ENCODE peak calls at places on chromosomes 11 and 22, in four cellular contexts. K, S, R and P are unnamed samples.

GRCh38 chr11:68667511-68668253 is 16.7 kb upstream of the GAL start:
- DNase-seq in R (no peak), S (no peak), K (no peak), P (no peak)

GRCh38 chr22:49553518-49554295 is 274.0 kb downstream of the BRD1 start:
- DNase-seq in R (no peak), S (no peak), K (no peak), P (no peak)

GRCh38 chr11:119591836-119592310 is 137.1 kb downstream of the NECTIN1 start:
- DNase-seq in K (no peak), R (peak; percentile 33), S (no peak), P (no peak)

GRCh38 chr11:56521955-56522354 is 21.1 kb downstream of the OR5M11 start:
- DNase-seq in K (no peak), R (no peak), S (peak; percentile 10), P (no peak)

GRCh38 chr11:68010058-68011041 is at the start of gene ALDH3B1:
- DNase-seq in S (peak; percentile 94), R (peak; percentile 46), K (no peak), P (peak; percentile 93)

GRCh38 chr11:97364047-97364446 is 974.2 kb downstream of the JRKL start:
- DNase-seq in R (no peak), K (no peak), S (no peak), P (peak; percentile 52)

GRCh38 chr11:70247710-70248072 is 22.8 kb upstream of the PPFIA1 start:
- DNase-seq in R (no peak), S (no peak), K (no peak), P (no peak)

GRCh38 chr22:45769569-45770210 is 98.1 kb downstream of the ATXN10 start:
- DNase-seq in S (no peak), R (no peak), K (no peak), P (no peak)

GRCh38 chr11:122342089-122342749 is 226.2 kb upstream of the BLID start:
- DNase-seq in R (no peak), K (no peak), S (no peak), P (peak; percentile 9)

GRCh38 chr22:24977370-24978230 is 25.1 kb downstream of the KIAA1671 start:
- DNase-seq in K (no peak), R (peak; percentile 66), S (no peak), P (peak; percentile 29)

GRCh38 chr11:67351275-67352005 is 1.9 kb downstream of the POLD4 start:
- DNase-seq in K (no peak), R (peak; percentile 74), S (peak; percentile 71), P (peak; percentile 88)

GRCh38 chr11:72519220-72519881 is 85.0 kb upstream of the CLPB start:
- DNase-seq in R (no peak), S (no peak), K (no peak), P (peak; percentile 17)

GRCh38 chr22:20951151-20951931 is 15.7 kb upstream of the AIFM3 start:
- DNase-seq in R (no peak), S (no peak), K (no peak), P (no peak)

GRCh38 chr11:75103380-75104026 is 6.8 kb upstream of the OR2AT4 start:
- DNase-seq in R (no peak), S (no peak), K (no peak), P (peak; percentile 26)

GRCh38 chr11:130907229-130907628 is 9.1 kb downstream of the SNX19 start:
- DNase-seq in R (no peak), K (no peak), S (no peak), P (no peak)

GRCh38 chr11:86955674-86956522 is 703 bp upstream of the FZD4 start:
- DNase-seq in K (no peak), S (peak; percentile 76), R (peak; percentile 79), P (peak; percentile 76)

GRCh38 chr11:110158317-110159200 is 65.4 kb downstream of the ZC3H12C start:
- DNase-seq in S (no peak), K (no peak), R (no peak), P (no peak)

GRCh38 chr11:110159491-110159890 is 66.3 kb downstream of the ZC3H12C start:
- DNase-seq in R (no peak), S (no peak), K (no peak), P (no peak)

GRCh38 chr11:110153474-110153873 is 60.3 kb downstream of the ZC3H12C start:
- DNase-seq in R (no peak), S (no peak), K (no peak), P (no peak)

GRCh38 chr11:110160016-110160415 is 66.8 kb downstream of the ZC3H12C start:
- DNase-seq in S (no peak), R (no peak), K (no peak), P (no peak)

GRCh38 chr11:110156503-110156902 is 63.3 kb downstream of the ZC3H12C start:
- DNase-seq in R (no peak), S (no peak), K (no peak), P (no peak)
- TF ChIP-seq CTCF in R (no peak), S (no peak), K (no peak), P (no peak)

GRCh38 chr11:699753-700152 is 4.1 kb downstream of the TMEM80 start:
- DNase-seq in R (no peak), S (no peak), K (no peak), P (no peak)

GRCh38 chr11:699116-699508 is 3.5 kb downstream of the TMEM80 start:
- DNase-seq in K (no peak), R (no peak), S (no peak), P (no peak)

GRCh38 chr11:697028-697491 is 1.4 kb downstream of the TMEM80 start:
- DNase-seq in S (no peak), R (no peak), K (no peak), P (peak; percentile 33)

GRCh38 chr11:697811-698311 is 2.2 kb downstream of the TMEM80 start:
- DNase-seq in K (no peak), R (no peak), S (no peak), P (peak; percentile 62)

GRCh38 chr11:698493-699115 is 3.0 kb downstream of the TMEM80 start:
- DNase-seq in S (no peak), R (no peak), K (no peak), P (no peak)
- TF ChIP-seq CTCF in S (no peak), R (no peak), K (no peak), P (no peak)

GRCh38 chr22:47210686-47211085 is 448.2 kb downstream of the TBC1D22A start:
- DNase-seq in S (no peak), R (no peak), K (peak; percentile 43), P (no peak)

GRCh38 chr22:47209547-47210023 is 447.1 kb downstream of the TBC1D22A start:
- DNase-seq in S (no peak), K (peak; percentile 93), R (no peak), P (no peak)

GRCh38 chr22:47210112-47210657 is 447.7 kb downstream of the TBC1D22A start:
- DNase-seq in K (peak; percentile 81), S (no peak), R (no peak), P (no peak)

GRCh38 chr22:47215851-47216250 is 453.4 kb downstream of the TBC1D22A start:
- DNase-seq in S (no peak), R (no peak), K (no peak), P (no peak)

GRCh38 chr22:47213571-47214230 is 451.3 kb downstream of the TBC1D22A start:
- DNase-seq in R (no peak), S (peak; percentile 47), K (peak; percentile 74), P (peak; percentile 8)
- TF ChIP-seq CTCF in R (peak; percentile 12), S (peak; percentile 64), K (no peak), P (peak; percentile 52)

DNA sequence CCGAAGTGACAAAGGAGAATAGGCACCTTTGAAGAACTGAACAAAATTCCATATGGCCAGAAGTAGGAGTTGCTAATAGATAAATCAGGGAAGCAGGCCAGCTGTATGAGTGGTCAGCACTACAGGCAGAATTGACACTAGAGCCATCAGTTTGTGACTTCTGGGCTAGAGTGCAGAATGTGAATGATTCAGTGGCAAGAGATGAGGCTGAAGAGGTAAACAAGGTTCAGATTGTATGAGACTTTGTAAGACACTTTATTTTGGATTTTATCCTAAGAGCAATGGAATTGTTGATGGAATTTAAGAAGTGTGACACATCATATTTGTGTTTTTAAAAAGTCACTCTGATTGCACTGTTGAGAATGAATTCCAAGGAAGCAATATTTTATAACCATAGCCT is 12.9 kb downstream of the BIRC3 start:
- DNase-seq in R (no peak), S (no peak), K (no peak), P (peak; percentile 17)
- TF ChIP-seq CTCF in R (no peak), S (no peak), K (no peak), P (no peak)

GRCh38 chr11:62122076-62122475 is 1.7 kb upstream of the INCENP start:
- DNase-seq in S (no peak), K (no peak), R (no peak), P (peak; percentile 25)
- TF ChIP-seq CTCF in S (peak; percentile 18), K (no peak), R (no peak), P (peak; percentile 12)

GRCh38 chr22:36368359-36368983 is 19.3 kb downstream of the MYH9 start:
- DNase-seq in R (no peak), S (peak; percentile 62), K (no peak), P (peak; percentile 85)
- TF ChIP-seq CTCF in R (no peak), S (no peak), K (no peak), P (no peak)